ENCODE peak calls at places on chromosome 12, in five cellular contexts. V is RWPE2, G is uterus, M is MM.1S, J is astrocyte. T is an unnamed sample.

GRCh38 chr12:59858508-59858907 is 262.7 kb downstream of the SLC16A7 start:
- DNase-seq in V (no peak), G (no peak), M (no peak), J (no peak), T (no peak)

GRCh38 chr12:10941916-10942607 is 3.0 kb upstream of the TAS2R14 start:
- DNase-seq in V (peak; percentile 64), G (no peak), M (peak; percentile 37), J (peak; percentile 27), T (no peak)

GRCh38 chr12:100724071-100724470 is 70.5 kb upstream of the ANO4 start:
- DNase-seq in V (no peak), G (no peak), M (no peak), J (no peak), T (no peak)

GRCh38 chr12:83573676-83574075 is 887.0 kb downstream of the TMTC2 start:
- DNase-seq in V (no peak), G (no peak), M (no peak), J (peak; percentile 22), T (no peak)

GRCh38 chr12:80242341-80242740 is 143.0 kb downstream of the OTOGL start:
- DNase-seq in V (no peak), G (no peak), M (no peak), J (no peak), T (no peak)

GRCh38 chr12:43107401-43107800 is 444.6 kb downstream of the ADAMTS20 start:
- DNase-seq in V (no peak), G (no peak), M (no peak), J (no peak), T (no peak)

GRCh38 chr12:124994435-124994975 is 1.1 kb downstream of the BRI3BP start:
- DNase-seq in V (no peak), G (no peak), M (no peak), J (peak; percentile 4), T (no peak)

GRCh38 chr12:100671396-100672074 is 98.1 kb downstream of the GAS2L3 start:
- DNase-seq in V (no peak), G (no peak), M (no peak), J (no peak), T (no peak)

GRCh38 chr12:2391740-2392341 is 339.1 kb downstream of the CACNA1C start:
- DNase-seq in V (no peak), G (no peak), M (no peak), J (no peak), T (no peak)

GRCh38 chr12:39966738-39967137 is 139.1 kb downstream of the SLC2A13 start:
- DNase-seq in V (no peak), G (no peak), M (no peak), J (no peak), T (no peak)

GRCh38 chr12:82383930-82384513 is 25.7 kb downstream of the METTL25 start:
- DNase-seq in V (no peak), G (no peak), M (no peak), J (peak; percentile 10), T (no peak)

GRCh38 chr12:18570543-18570942 is 167.3 kb downstream of the PLCZ1 start:
- DNase-seq in V (no peak), G (no peak), M (peak; percentile 45), J (no peak), T (no peak)

GRCh38 chr12:133037207-133038005 is at the start of gene ZNF84:
- DNase-seq in V (peak; percentile 97), G (peak; percentile 94), M (peak; percentile 94), J (peak; percentile 97), T (peak; percentile 97)

DNA sequence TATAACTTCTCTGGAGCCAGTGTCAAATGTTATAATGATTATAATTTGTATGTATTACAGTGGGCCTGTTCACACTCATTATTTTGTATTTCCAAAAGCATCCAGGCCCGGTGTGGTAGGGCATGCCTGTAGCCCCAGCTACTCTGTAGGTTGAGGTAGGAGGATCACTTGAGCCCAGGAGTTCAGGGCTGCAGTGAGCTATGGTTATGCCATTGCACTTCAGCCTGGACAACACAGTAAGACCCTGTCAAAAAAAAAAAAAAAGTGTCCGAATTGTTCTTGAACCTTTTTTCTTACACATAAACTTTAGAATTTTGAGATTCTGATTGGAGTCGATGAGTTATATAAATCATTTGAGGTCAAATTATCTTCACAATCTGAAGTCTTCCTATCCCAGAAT is 1.0 kb downstream of the ZNF84 start:
- DNase-seq in V (no peak), G (no peak), M (no peak), J (no peak), T (no peak)
- H3K27ac ChIP-seq in V (peak overlapping the region; percentile 92), G (no peak overlapping the region), M (no peak overlapping the region), J (no peak overlapping the region), T (peak overlapping the region; percentile 96)

GRCh38 chr12:41439858-41440257 is 251.7 kb downstream of the PDZRN4 start:
- DNase-seq in V (no peak), G (no peak), M (peak; percentile 73), J (no peak), T (no peak)

GRCh38 chr12:41439134-41439533 is 251.0 kb downstream of the PDZRN4 start:
- DNase-seq in V (no peak), G (no peak), M (peak; percentile 32), J (no peak), T (no peak)

GRCh38 chr12:41437578-41437977 is 249.5 kb downstream of the PDZRN4 start:
- DNase-seq in V (no peak), G (no peak), M (peak; percentile 30), J (no peak), T (no peak)

GRCh38 chr12:41433460-41433859 is 245.3 kb downstream of the PDZRN4 start:
- DNase-seq in V (no peak), G (no peak), M (no peak), J (no peak), T (no peak)

DNA sequence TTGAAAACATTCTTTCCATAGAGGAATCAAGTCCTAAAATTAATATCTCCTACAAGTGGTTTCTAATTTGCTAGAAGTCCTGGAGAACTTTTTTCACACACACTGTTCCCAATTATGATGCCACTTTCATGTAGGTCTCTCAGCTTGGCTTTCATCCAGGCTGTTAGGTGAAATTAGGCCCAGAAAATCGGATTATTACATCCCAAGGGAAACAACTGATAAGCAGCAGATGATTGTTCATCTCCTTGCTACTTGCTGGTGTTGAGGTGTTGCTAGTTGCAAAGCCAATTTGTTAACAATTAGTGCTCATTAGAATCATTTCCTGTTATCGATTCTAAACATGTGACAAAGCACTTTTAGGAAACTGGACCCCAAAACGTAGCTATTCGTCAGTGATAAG is 248.0 kb downstream of the PDZRN4 start:
- DNase-seq in V (no peak), G (no peak), M (no peak), J (no peak), T (no peak)
- TF ChIP-seq CTCF in V (no peak), G (no peak), M (no peak), J (no peak), T (no peak)

DNA sequence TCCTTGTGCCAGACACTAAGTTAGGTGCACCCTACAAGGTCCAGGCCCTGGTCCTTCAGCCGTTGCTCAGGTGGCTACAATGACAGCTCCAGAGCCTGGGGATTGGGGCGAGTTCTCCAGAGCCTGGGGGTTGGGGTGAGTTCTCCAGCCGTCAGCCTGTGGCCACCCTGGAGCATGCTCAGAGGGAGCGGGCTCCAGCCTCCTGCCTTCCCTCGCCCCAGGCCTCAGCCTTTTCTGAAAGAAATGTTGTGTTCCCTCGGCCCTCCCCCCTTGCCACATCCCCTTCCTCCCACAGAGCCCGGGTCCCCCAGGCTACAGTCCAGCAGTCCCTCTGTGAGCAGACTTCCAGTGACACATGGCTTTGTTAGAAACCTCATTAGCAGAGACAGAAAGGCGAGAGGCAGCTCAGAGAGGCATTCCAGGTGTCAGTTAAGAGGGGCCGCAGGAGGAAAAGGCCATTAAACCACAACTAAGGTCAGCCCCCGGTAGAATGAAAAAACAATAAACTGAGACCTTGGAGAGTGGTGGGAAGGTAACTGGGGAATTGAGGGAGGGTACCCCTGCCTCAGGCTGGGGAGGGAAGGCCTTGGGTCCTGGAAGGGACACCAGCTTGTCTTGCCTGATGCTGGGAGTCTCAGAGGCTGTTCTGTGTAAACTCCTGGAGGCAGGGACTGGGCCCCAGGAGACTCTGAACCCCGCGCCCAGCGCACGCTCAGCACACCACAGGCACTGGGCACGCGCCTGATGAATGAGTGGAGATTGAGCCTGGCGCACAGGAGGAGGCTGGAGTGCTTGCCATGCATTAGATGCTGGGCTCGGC is 23.1 kb upstream of the COL2A1 start:
- DNase-seq in V (no peak), G (no peak), M (no peak), J (no peak), T (no peak)
- H3K4me1 ChIP-seq in V (no peaks in the 10 kb centered on the region), G (no peaks in the 10 kb centered on the region), M (no peaks in the 10 kb centered on the region), J (no peaks in the 10 kb centered on the region), T (no peaks in the 10 kb centered on the region)

GRCh38 chr12:55715833-55716581 is at the start of gene BLOC1S1:
- DNase-seq in V (peak; percentile 96), G (peak; percentile 93), M (peak; percentile 95), J (peak; percentile 85), T (peak; percentile 91)
- H3K27ac ChIP-seq in V (peak within 1 kb of the TSS; percentile 85), G (peak within 1 kb of the TSS; percentile 95), M (peak within 1 kb of the TSS; percentile 72), J (peak within 1 kb of the TSS; percentile 92), T (peak within 1 kb of the TSS; percentile 96)

GRCh38 chr12:118983147-118983824 is 1.9 kb downstream of the SRRM4 start:
- DNase-seq in V (no peak), G (no peak), M (no peak), J (no peak), T (no peak)

GRCh38 chr12:118981285-118982201 is at the start of gene SRRM4:
- DNase-seq in V (peak; percentile 39), G (no peak), M (no peak), J (no peak), T (peak; percentile 15)

GRCh38 chr12:118982308-118982707 is 967 bp downstream of the SRRM4 start:
- DNase-seq in V (no peak), G (no peak), M (no peak), J (no peak), T (no peak)

GRCh38 chr12:118979763-118980406 is 1.5 kb upstream of the SRRM4 start:
- DNase-seq in V (no peak), G (no peak), M (peak; percentile 25), J (peak; percentile 2), T (peak; percentile 17)

GRCh38 chr12:118980407-118981014 is 830 bp upstream of the SRRM4 start:
- DNase-seq in V (no peak), G (no peak), M (no peak), J (no peak), T (no peak)
- TF ChIP-seq CTCF in V (no peak), G (no peak), M (no peak), J (no peak), T (no peak)

GRCh38 chr12:45989277-45989856 is 1.0 kb downstream of the SCAF11 start:
- DNase-seq in V (no peak), G (no peak), M (peak; percentile 68), J (peak; percentile 27), T (no peak)
- H3K4me1 ChIP-seq in V (peaks cover 15% of the 10 kb centered on the region), G (peaks cover 4% of the 10 kb centered on the region), M (peaks cover 44% of the 10 kb centered on the region), J (peaks cover 20% of the 10 kb centered on the region), T (peaks cover 55% of the 10 kb centered on the region)

DNA sequence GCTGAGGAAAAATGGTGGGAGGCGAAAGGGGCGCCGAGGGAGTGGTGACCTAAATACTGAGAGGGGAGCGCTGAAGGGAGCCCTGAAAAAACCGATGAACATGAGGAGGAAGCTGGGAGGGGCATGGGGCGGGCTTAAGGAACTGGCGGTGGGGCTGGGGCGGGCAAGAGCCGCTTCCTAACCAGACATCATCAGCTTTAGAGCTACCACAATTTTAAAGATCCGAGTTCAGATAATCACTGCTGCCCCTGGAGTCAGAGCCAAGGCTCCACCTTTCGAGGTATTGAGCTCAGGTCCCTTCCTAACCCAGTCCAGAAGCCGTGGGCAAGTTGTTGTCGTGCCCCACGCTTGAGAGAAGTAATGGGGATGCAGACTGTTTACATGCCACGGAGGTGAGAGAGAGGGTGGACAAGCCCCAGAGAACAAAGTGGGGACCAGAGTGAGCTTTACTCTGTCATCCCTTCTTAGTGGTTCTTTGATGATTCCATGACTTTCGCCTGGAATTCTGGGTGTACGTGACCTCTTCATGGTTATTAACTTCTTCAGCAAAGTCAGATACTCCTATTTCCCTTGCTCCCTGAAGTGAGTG is 393 bp downstream of the ORMDL2 start:
- DNase-seq in V (no peak), G (no peak), M (no peak), J (no peak), T (no peak)
- H3K27ac ChIP-seq in V (peak overlapping the region; percentile 74), G (peak overlapping the region; percentile 85), M (peak overlapping the region; percentile 2), J (peak overlapping the region; percentile 75), T (peak overlapping the region; percentile 45)

T was measured in heart right ventricle.